ENCODE peak calls at places on chromosome 19, in five cellular contexts. G, K, C, M and R are unnamed samples.

GRCh38 chr19:49953376-49953775 is 7.6 kb downstream of the SIGLEC11 start:
- DNase-seq in G (no peak), K (no peak), C (no peak), M (no peak), R (peak; percentile 5)

GRCh38 chr19:14361824-14362223 is 19.4 kb upstream of the ADGRE5 start:
- DNase-seq in G (no peak), K (no peak), C (no peak), M (no peak), R (no peak)

GRCh38 chr19:661427-662196 is 1.4 kb downstream of the RNF126 start:
- DNase-seq in G (no peak), K (peak; percentile 71), C (no peak), M (no peak), R (no peak)

GRCh38 chr19:46546194-46546896 is 50.7 kb upstream of the PNMA8B start:
- DNase-seq in G (no peak), K (no peak), C (peak; percentile 13), M (no peak), R (peak; percentile 41)

GRCh38 chr19:6161271-6161850 is 25.9 kb downstream of the ACSBG2 start:
- DNase-seq in G (no peak), K (no peak), C (no peak), M (no peak), R (no peak)

GRCh38 chr19:3720533-3720917 is 12.3 kb downstream of the TJP3 start:
- DNase-seq in G (no peak), K (no peak), C (no peak), M (no peak), R (no peak)

GRCh38 chr19:35793381-35794165 is 18.2 kb downstream of the ARHGAP33 start:
- DNase-seq in G (no peak), K (no peak), C (no peak), M (no peak), R (no peak)

GRCh38 chr19:15166700-15167099 is 34.1 kb downstream of the NOTCH3 start:
- DNase-seq in G (no peak), K (no peak), C (no peak), M (no peak), R (no peak)

GRCh38 chr19:3055741-3056453 is 6.4 kb downstream of the TLE5 start:
- DNase-seq in G (no peak), K (no peak), C (peak; percentile 96), M (no peak), R (peak; percentile 89)